ENCODE peak calls at places on chromosomes 6 and 20, in nine cellular contexts. C is stomach, G is prostate gland, X is endothelial cell of umbilical vein, F is transverse colon, B is breast epithelium, S is sigmoid colon, M is esophagus muscularis mucosa, W is Panc1. H is an unnamed sample.

GRCh38 chr6:1023229-1023628 is 288.7 kb upstream of the FOXQ1 start:
- DNase-seq in C (no peak), G (no peak), X (no peak), F (no peak), B (no peak), S (no peak), M (no peak), W (no peak), H (peak; percentile 69)

GRCh38 chr20:61315319-61315718 is 63.3 kb downstream of the CDH4 start:
- DNase-seq in C (no peak), G (no peak), X (no peak), F (no peak), B (no peak), S (no peak), M (no peak), W (no peak), H (no peak)

GRCh38 chr6:161101517-161101916 is 109.9 kb downstream of the MAP3K4 start:
- DNase-seq in C (no peak), G (no peak), X (no peak), F (no peak), B (no peak), S (no peak), M (no peak), W (no peak), H (no peak)

GRCh38 chr6:112979830-112980229 is 632.7 kb downstream of the RFPL4B start:
- DNase-seq in C (no peak), G (no peak), X (peak; percentile 74), F (no peak), B (no peak), S (no peak), M (no peak), W (no peak), H (no peak)

GRCh38 chr6:15690451-15690961 is 27.7 kb upstream of the DTNBP1 start:
- DNase-seq in C (no peak), G (no peak), X (peak; percentile 19), F (no peak), B (no peak), S (no peak), M (no peak), W (no peak), H (no peak)

GRCh38 chr6:5619249-5619648 is 357.9 kb downstream of the FARS2 start:
- DNase-seq in C (no peak), G (no peak), X (no peak), F (no peak), B (no peak), S (no peak), M (no peak), W (no peak), H (no peak)

GRCh38 chr20:10448270-10449156 is 13.4 kb downstream of the SLX4IP start:
- DNase-seq in C (no peak), G (no peak), X (no peak), F (no peak), B (no peak), S (no peak), M (no peak), W (no peak), H (no peak)

GRCh38 chr6:139325003-139325600 is 33.3 kb upstream of the TXLNB start:
- DNase-seq in C (no peak), G (no peak), X (no peak), F (no peak), B (no peak), S (no peak), M (no peak), W (no peak), H (no peak)

GRCh38 chr6:33613794-33614166 is 7.3 kb upstream of the ITPR3 start:
- DNase-seq in C (peak; percentile 49), G (no peak), X (peak; percentile 42), F (peak; percentile 35), B (no peak), S (peak; percentile 78), M (no peak), W (no peak), H (no peak)

GRCh38 chr20:47311211-47311610 is 45.3 kb downstream of the ZMYND8 start:
- DNase-seq in C (no peak), G (no peak), X (no peak), F (no peak), B (no peak), S (peak; percentile 43), M (no peak), W (no peak), H (no peak)

GRCh38 chr6:27616313-27617045 is 143.6 kb upstream of the ZNF184 start:
- DNase-seq in C (no peak), G (no peak), X (no peak), F (no peak), B (no peak), S (no peak), M (no peak), W (no peak), H (no peak)

GRCh38 chr6:92706976-92707375 is 712.4 kb downstream of the EPHA7 start:
- DNase-seq in C (no peak), G (no peak), X (no peak), F (no peak), B (no peak), S (no peak), M (no peak), W (no peak), H (no peak)

GRCh38 chr6:680666-681374 is 12.1 kb downstream of the EXOC2 start:
- DNase-seq in C (no peak), G (no peak), X (no peak), F (no peak), B (no peak), S (no peak), M (no peak), W (no peak), H (no peak)

GRCh38 chr20:25316506-25317190 is 68.8 kb downstream of the PYGB start:
- DNase-seq in C (peak; percentile 16), G (no peak), X (no peak), F (peak; percentile 5), B (no peak), S (peak; percentile 36), M (no peak), W (no peak), H (no peak)

GRCh38 chr6:34696189-34696738 is 303 bp downstream of the ILRUN start:
- DNase-seq in C (peak; percentile 48), G (no peak), X (peak; percentile 60), F (peak; percentile 51), B (peak; percentile 68), S (no peak), M (no peak), W (no peak), H (no peak)

GRCh38 chr20:52143277-52143676 is 48.3 kb downstream of the ZFP64 start:
- DNase-seq in C (no peak), G (no peak), X (no peak), F (no peak), B (no peak), S (no peak), M (no peak), W (no peak), H (no peak)

GRCh38 chr20:56359212-56360132 is 698 bp downstream of the FAM210B start:
- DNase-seq in C (peak; percentile 38), G (peak; percentile 69), X (peak; percentile 76), F (peak; percentile 47), B (peak; percentile 58), S (peak; percentile 78), M (no peak), W (no peak), H (no peak)

GRCh38 chr20:56360899-56361199 is 2.1 kb downstream of the FAM210B start:
- DNase-seq in C (no peak), G (no peak), X (no peak), F (no peak), B (no peak), S (no peak), M (no peak), W (no peak), H (no peak)

GRCh38 chr20:56360133-56360898 is 1.5 kb downstream of the FAM210B start:
- DNase-seq in C (no peak), G (peak; percentile 30), X (no peak), F (no peak), B (no peak), S (no peak), M (no peak), W (no peak), H (no peak)

GRCh38 chr20:56358070-56358469 is 704 bp upstream of the FAM210B start:
- DNase-seq in C (no peak), G (peak; percentile 17), X (no peak), F (no peak), B (no peak), S (no peak), M (no peak), W (no peak), H (no peak)

GRCh38 chr20:56358600-56359211 is at the start of gene FAM210B:
- DNase-seq in C (peak; percentile 88), G (peak; percentile 87), X (peak; percentile 81), F (peak; percentile 90), B (peak; percentile 79), S (peak; percentile 94), M (no peak), W (peak; percentile 33), H (no peak)
- TF ChIP-seq POLR2AphosphoS5 in C (peak; percentile 63), G (no peak), X (peak; percentile 41), F (peak; percentile 64), B (no peak), S (peak; percentile 80), M (peak; percentile 80), W (no peak), H (no peak)

GRCh38 chr6:145081677-145082076 is 653.6 kb downstream of the EPM2A start:
- DNase-seq in C (no peak), G (no peak), X (no peak), F (no peak), B (no peak), S (no peak), M (no peak), W (no peak), H (no peak)
- H3K27ac ChIP-seq in C (no peak overlapping the region), G (no peak overlapping the region), X (no peak overlapping the region), F (no peak overlapping the region), B (no peak overlapping the region), S (no peak overlapping the region), M (no peak overlapping the region), W (no peak overlapping the region), H (no peak overlapping the region)

GRCh38 chr6:135478626-135479025 is 18.9 kb downstream of the AHI1 start:
- DNase-seq in C (no peak), G (no peak), X (no peak), F (no peak), B (no peak), S (no peak), M (no peak), W (no peak), H (no peak)
- H3K9me3 ChIP-seq in C (peaks cover 3% of the 10 kb centered on the region), G (no peaks in the 10 kb centered on the region), X (no peaks in the 10 kb centered on the region), F (peaks cover 34% of the 10 kb centered on the region), B (peaks cover 45% of the 10 kb centered on the region), S (peaks cover 10% of the 10 kb centered on the region), M (peaks cover 25% of the 10 kb centered on the region), W (peaks cover 21% of the 10 kb centered on the region), H (peaks cover 7% of the 10 kb centered on the region)

DNA sequence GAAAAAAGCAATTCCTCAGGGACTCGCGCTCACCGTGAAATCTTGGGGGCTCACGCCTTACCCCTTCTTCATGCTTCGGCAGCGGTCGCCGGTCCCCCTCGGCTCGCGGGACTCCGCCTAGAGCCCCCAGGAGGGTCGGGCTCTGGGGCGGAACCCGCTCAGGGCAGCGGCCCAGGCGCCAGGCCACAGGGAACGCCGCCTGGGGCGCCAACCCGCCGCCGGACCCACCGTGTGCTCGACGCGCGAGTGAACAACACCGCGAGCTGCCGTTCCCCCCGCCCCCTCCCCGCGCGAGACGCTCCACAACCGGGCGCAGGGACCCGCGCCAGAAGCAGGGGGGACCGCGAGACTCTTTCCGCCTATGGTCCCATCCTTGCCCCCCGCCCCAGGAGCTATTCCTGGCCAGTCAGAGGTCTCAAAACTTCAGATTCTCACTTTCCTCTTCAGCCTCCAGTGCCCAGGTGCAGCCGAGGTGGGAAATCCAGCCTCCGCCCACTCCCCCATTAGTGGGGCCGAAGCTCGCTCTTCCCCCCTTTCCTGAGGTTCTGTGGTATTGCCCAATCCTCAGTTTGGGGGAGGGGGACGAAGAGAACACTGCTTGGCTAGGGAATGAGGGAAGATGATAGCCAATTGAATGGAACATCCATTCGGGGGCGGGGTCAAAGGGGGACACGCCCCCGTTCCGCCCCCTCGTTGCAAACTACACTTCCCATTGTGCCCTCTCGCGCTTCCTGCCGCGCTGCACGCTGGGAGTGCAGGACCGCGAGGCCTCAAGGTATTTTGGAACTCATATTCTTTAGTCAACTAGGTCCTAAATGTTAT is at the start of gene WASF1:
- DNase-seq in C (peak; percentile 93), G (peak; percentile 94), X (peak; percentile 99), F (peak; percentile 94), B (peak; percentile 92), S (peak; percentile 97), M (peak; percentile 98), W (peak; percentile 99), H (no peak)
- TF ChIP-seq POLR2AphosphoS5 in C (peak; percentile 92), G (peak; percentile 98), X (peak; percentile 80), F (no peak), B (peak; percentile 62), S (peak; percentile 82), M (peak; percentile 43), W (peak; percentile 85), H (peak; percentile 86)